ENCODE peak calls at places on chromosomes 16 and 17, in six cellular contexts. Y, J, N, U, D and I are unnamed samples.

GRCh38 chr16:21608647-21609328 is 9.4 kb downstream of the METTL9 start:
- DNase-seq in Y (no peak), J (no peak), N (no peak), U (no peak), D (no peak), I (peak)

GRCh38 chr17:14205380-14205779 is 31.3 kb downstream of the CDRT15 start:
- DNase-seq in Y (no peak), J (no peak), N (no peak), U (no peak), D (no peak), I (no peak)

GRCh38 chr16:78837706-78838105 is 738.3 kb downstream of the WWOX start:
- DNase-seq in Y (no peak), J (no peak), N (no peak), U (no peak), D (no peak), I (no peak)

GRCh38 chr16:54282202-54282922 is 4.2 kb downstream of the IRX3 start:
- DNase-seq in Y (peak), J (peak), N (no peak), U (peak), D (peak), I (no peak)

GRCh38 chr17:40473573-40474365 is 27.7 kb downstream of the TNS4 start:
- DNase-seq in Y (no peak), J (no peak), N (no peak), U (no peak), D (no peak), I (no peak)

GRCh38 chr16:84138824-84139627 is 6.0 kb downstream of the HSDL1 start:
- DNase-seq in Y (peak), J (peak), N (no peak), U (no peak), D (peak), I (no peak)

GRCh38 chr17:16652847-16653366 is 743 bp downstream of the ZNF624 start:
- DNase-seq in Y (no peak), J (no peak), N (no peak), U (no peak), D (peak), I (no peak)

GRCh38 chr16:77213542-77214108 is 14.4 kb downstream of the SYCE1L start:
- DNase-seq in Y (peak), J (peak), N (no peak), U (no peak), D (no peak), I (no peak)

DNA sequence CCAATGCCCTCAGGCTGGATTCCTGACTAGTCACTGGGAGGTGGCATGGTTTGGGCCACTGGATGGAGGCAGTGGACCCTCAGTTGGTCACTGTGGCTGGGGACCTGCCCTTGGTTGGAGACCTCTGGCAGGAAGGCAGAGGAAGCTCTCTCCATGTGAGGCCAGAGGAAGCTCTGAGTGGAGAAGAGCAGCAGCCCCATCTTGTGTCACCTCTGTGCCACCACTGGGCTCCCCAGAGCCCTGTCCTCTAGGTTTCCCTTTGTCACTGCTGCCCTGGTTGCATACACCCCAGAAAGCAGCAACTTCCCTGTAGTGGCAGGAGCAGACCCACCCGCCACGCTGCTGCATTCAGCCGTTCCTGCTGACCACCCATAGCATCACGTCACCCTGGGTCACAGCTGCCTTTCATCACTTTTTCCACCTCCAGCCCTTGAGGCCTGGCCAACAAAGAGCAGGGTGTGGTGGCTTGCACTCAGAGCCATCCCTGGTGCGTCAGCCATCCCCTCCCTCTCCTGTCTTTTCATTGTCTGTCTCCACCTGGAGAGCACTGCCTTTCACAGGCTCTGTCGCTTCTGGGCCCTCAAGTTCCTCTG is 11.9 kb downstream of the CTRL start:
- DNase-seq in Y (no peak), J (no peak), N (no peak), U (no peak), D (no peak), I (no peak)
- TF ChIP-seq CTCF in Y (no peak), J (no peak), N (no peak), U (peak), D (peak), I (no peak)

GRCh38 chr17:42740699-42741098 is 4.1 kb downstream of the EZH1 start:
- DNase-seq in Y (no peak), J (no peak), N (no peak), U (no peak), D (no peak), I (no peak)
- TF ChIP-seq CTCF in Y (no peak), J (no peak), N (no peak), U (no peak), D (no peak), I (no peak)

GRCh38 chr17:60230358-60230757 is 80.6 kb downstream of the CA4 start:
- DNase-seq in Y (no peak), J (no peak), N (no peak), U (no peak), D (no peak), I (no peak)

GRCh38 chr17:60229189-60229802 is 79.5 kb downstream of the CA4 start:
- DNase-seq in Y (no peak), J (peak), N (no peak), U (no peak), D (no peak), I (no peak)

GRCh38 chr17:60231691-60232090 is 81.9 kb downstream of the CA4 start:
- DNase-seq in Y (no peak), J (peak), N (no peak), U (no peak), D (no peak), I (no peak)

DNA sequence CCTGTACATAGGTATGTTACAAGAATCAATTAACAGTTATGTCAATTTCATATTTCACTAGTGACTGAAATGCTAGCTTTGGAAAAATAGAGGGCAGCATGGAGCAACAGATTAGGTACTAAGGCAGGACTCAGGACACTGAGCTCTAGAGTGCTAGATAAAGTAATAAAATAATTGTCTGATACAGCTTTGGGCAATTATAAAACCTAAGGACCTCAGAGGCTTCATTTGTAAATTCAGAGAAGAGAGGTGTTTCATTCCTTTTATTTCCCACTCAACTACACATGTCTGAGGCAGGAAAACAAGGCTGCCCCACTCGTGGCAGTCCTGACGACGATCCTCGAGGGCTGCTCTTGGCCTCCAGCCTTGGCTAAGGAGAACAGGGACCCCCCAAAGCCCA is 81.5 kb downstream of the CA4 start:
- DNase-seq in Y (no peak), J (peak), N (no peak), U (no peak), D (peak), I (no peak)
- TF ChIP-seq CTCF in Y (no peak), J (peak), N (no peak), U (peak), D (peak), I (peak)

GRCh38 chr17:46002311-46002972 is 3.4 kb downstream of the STH start:
- DNase-seq in Y (peak), J (peak), N (no peak), U (peak), D (peak), I (no peak)

GRCh38 chr17:46002973-46003316 is 3.9 kb downstream of the STH start:
- DNase-seq in Y (no peak), J (no peak), N (no peak), U (no peak), D (no peak), I (no peak)

GRCh38 chr17:46000757-46001156 is 1.7 kb downstream of the STH start:
- DNase-seq in Y (no peak), J (no peak), N (no peak), U (no peak), D (no peak), I (no peak)

GRCh38 chr17:46001390-46002310 is 2.6 kb downstream of the STH start:
- DNase-seq in Y (no peak), J (no peak), N (no peak), U (no peak), D (no peak), I (no peak)

GRCh38 chr17:46003907-46004748 is 5.1 kb downstream of the STH start:
- DNase-seq in Y (peak), J (peak), N (no peak), U (no peak), D (no peak), I (no peak)
- TF ChIP-seq CTCF in Y (no peak), J (no peak), N (no peak), U (no peak), D (no peak), I (no peak)

GRCh38 chr17:4394208-4395110 is 28.0 kb upstream of the UBE2G1 start:
- DNase-seq in Y (peak), J (no peak), N (no peak), U (no peak), D (no peak), I (no peak)
- TF ChIP-seq CTCF in Y (no peak), J (no peak), N (no peak), U (no peak), D (no peak), I (no peak)

GRCh38 chr16:85184404-85184803 is 72.1 kb upstream of the CIBAR2 start:
- DNase-seq in Y (no peak), J (no peak), N (no peak), U (no peak), D (no peak), I (no peak)
- TF ChIP-seq CTCF in Y (no peak), J (no peak), N (no peak), U (no peak), D (no peak), I (no peak)

GRCh38 chr16:10180771-10181163 is 1.5 kb downstream of the GRIN2A start:
- DNase-seq in Y (peak), J (peak), N (no peak), U (peak), D (peak), I (peak)
- TF ChIP-seq CTCF in Y (peak), J (peak), N (peak), U (peak), D (peak), I (peak)

DNA sequence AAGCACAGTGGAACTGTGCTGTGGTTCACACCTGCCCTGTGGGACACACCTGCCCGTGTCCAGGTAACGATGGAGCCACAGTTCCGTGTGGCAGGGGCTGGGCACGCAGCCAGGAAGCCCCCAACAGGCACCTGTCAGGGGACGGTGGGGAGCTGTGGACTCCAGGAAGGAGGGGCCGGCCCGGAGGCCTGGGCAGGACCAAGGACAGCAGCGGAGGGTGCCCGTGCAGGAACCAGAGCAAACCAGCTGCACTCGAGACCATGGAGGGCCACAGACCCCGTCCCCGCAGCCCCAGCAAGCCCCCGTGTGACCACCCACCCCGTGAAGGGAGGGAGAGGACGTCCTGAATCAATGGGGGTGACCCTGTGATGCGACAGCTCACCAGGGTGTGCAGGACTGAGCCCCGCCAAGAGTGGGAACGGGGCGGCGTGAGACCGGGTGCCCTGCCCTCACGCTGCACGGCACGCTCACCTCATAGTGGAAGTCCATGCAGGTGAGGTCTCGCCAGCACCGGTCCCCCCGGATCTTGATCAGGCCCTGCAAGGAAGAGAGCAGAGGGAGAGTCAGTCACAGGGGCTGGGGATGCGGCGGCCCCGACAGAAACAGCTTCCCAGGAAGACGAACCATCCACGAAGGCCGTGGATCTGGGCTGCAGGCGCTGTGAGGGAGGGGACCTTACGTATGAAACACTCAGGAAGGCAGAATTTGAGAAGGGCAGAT is 78.1 kb downstream of the LMF1 start:
- DNase-seq in Y (no peak), J (no peak), N (no peak), U (no peak), D (no peak), I (no peak)
- TF ChIP-seq CTCF in Y (no peak), J (no peak), N (no peak), U (no peak), D (no peak), I (no peak)

DNA sequence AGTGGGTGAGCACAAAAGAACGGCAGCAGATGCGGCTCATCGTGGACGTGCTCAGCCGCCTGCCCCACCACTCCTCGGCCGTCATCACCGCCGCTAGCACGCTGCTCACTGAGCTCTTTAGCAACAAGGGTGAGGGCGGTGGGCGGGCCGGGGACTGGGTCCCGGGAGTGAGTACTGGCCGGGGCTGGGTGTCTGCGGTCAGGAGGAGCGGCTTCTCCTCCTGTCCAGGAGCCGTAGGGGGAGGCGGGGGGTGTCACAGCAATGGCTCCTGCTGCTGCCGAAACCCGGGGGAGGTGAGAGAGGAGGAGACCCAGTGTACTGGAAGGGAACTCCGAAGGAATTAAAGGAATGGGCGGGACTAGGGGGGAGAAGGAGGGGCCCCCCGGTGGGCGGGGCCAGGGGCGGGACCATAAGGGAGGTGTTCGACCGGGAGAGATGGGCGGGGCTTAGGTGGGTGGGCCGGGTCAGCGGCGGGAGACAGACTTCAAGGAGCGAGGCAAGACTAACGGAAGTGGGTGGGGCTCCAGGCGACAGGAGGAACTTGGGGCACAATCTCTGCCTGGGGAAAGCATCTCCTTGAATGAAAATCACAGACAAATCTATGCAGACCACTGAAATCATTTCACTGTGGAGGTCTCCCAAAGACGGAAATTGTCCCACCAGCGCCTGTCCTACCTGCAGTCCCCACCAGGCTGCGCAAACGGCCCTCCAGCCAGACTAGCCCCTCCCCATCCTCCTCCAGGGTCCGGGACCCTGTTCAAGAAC is 2.3 kb downstream of the NAGS start:
- DNase-seq in Y (peak), J (peak), N (peak), U (peak), D (peak), I (peak)
- TF ChIP-seq CTCF in Y (peak), J (peak), N (peak), U (peak), D (peak), I (peak)

GRCh38 chr16:52547001-52547833 is at the start of gene TOX3:
- DNase-seq in Y (peak), J (no peak), N (no peak), U (peak), D (no peak), I (no peak)

GRCh38 chr16:52546291-52546941 is 527 bp downstream of the TOX3 start:
- DNase-seq in Y (no peak), J (no peak), N (no peak), U (peak), D (no peak), I (no peak)

GRCh38 chr16:52547834-52548215 is 882 bp upstream of the TOX3 start:
- DNase-seq in Y (no peak), J (no peak), N (no peak), U (no peak), D (no peak), I (no peak)

GRCh38 chr16:52548261-52549010 is 1.5 kb upstream of the TOX3 start:
- DNase-seq in Y (no peak), J (no peak), N (no peak), U (peak), D (no peak), I (no peak)

GRCh38 chr16:52549011-52549692 is 2.2 kb upstream of the TOX3 start:
- DNase-seq in Y (no peak), J (no peak), N (no peak), U (peak), D (no peak), I (no peak)
- TF ChIP-seq CTCF in Y (no peak), J (no peak), N (no peak), U (peak), D (no peak), I (no peak)